ENCODE peak calls at places on chromosomes 2 and 18, in five cellular contexts. R is tibial artery, U is EL, Z is NCI-H1417, B is iPS DF 6.9. E is an unnamed sample.

GRCh38 chr2:19496646-19497045 is 138.2 kb upstream of the OSR1 start:
- DNase-seq in R (no peak), U (no peak), Z (no peak), B (no peak), E (no peak)

GRCh38 chr2:129237966-129238725 is 741.3 kb upstream of the RAB6C start:
- DNase-seq in R (no peak), U (no peak), Z (no peak), B (no peak), E (no peak)

GRCh38 chr18:58264846-58265245 is 220.8 kb downstream of the NEDD4L start:
- DNase-seq in R (no peak), U (no peak), Z (no peak), B (no peak), E (no peak)

GRCh38 chr2:136986605-136987221 is 221.4 kb downstream of the THSD7B start:
- DNase-seq in R (no peak), U (no peak), Z (no peak), B (no peak), E (no peak)

GRCh38 chr2:225366731-225367130 is 32.8 kb upstream of the NYAP2 start:
- DNase-seq in R (no peak), U (peak; percentile 14), Z (no peak), B (no peak), E (no peak)

GRCh38 chr2:176137249-176137573 is 7.7 kb downstream of the HOXD8 start:
- DNase-seq in R (no peak), U (no peak), Z (no peak), B (no peak), E (no peak)

GRCh38 chr18:75456277-75456676 is 28.8 kb upstream of the SMIM21 start:
- DNase-seq in R (no peak), U (no peak), Z (no peak), B (no peak), E (no peak)

GRCh38 chr18:23862071-23862470 is 152.5 kb upstream of the TTC39C start:
- DNase-seq in R (no peak), U (peak; percentile 81), Z (no peak), B (no peak), E (no peak)

GRCh38 chr2:30382995-30383394 is 64.1 kb upstream of the LCLAT1 start:
- DNase-seq in R (no peak), U (no peak), Z (peak; percentile 97), B (no peak), E (no peak)

GRCh38 chr2:113175736-113176695 is 2.2 kb downstream of the PSD4 start:
- DNase-seq in R (no peak), U (no peak), Z (no peak), B (no peak), E (no peak)

GRCh38 chr2:84923009-84923408 is 17.6 kb downstream of the TMSB10 start:
- DNase-seq in R (no peak), U (no peak), Z (no peak), B (no peak), E (no peak)

GRCh38 chr2:190447766-190448165 is 39.6 kb downstream of the MFSD6 start:
- DNase-seq in R (no peak), U (no peak), Z (no peak), B (no peak), E (no peak)

GRCh38 chr2:127913808-127914457 is 28.2 kb upstream of the AMMECR1L start:
- DNase-seq in R (no peak), U (no peak), Z (no peak), B (no peak), E (no peak)

GRCh38 chr2:100870652-100871531 is 51.0 kb downstream of the NPAS2 start:
- DNase-seq in R (no peak), U (peak; percentile 25), Z (no peak), B (peak; percentile 22), E (no peak)

GRCh38 chr2:143321994-143322393 is 192.8 kb downstream of the ARHGAP15 start:
- DNase-seq in R (no peak), U (no peak), Z (peak; percentile 7), B (no peak), E (no peak)

GRCh38 chr2:220228310-220229006 is 601.0 kb downstream of the SLC4A3 start:
- DNase-seq in R (no peak), U (peak; percentile 99), Z (no peak), B (no peak), E (no peak)

GRCh38 chr2:42618972-42619371 is 50.5 kb downstream of the MTA3 start:
- DNase-seq in R (no peak), U (peak; percentile 79), Z (no peak), B (no peak), E (no peak)

GRCh38 chr2:74440005-74440377 is 1.7 kb downstream of the RTKN start:
- DNase-seq in R (peak; percentile 57), U (peak; percentile 60), Z (no peak), B (no peak), E (peak; percentile 89)

GRCh38 chr2:165794520-165794882 is 454 bp upstream of the GALNT3 start:
- DNase-seq in R (peak; percentile 30), U (peak; percentile 73), Z (peak; percentile 63), B (no peak), E (peak; percentile 17)

GRCh38 chr2:53515435-53516332 is 251.9 kb upstream of the CHAC2 start:
- DNase-seq in R (no peak), U (peak; percentile 22), Z (no peak), B (no peak), E (no peak)

GRCh38 chr18:7877609-7878008 is 310.5 kb downstream of the PTPRM start:
- DNase-seq in R (no peak), U (no peak), Z (no peak), B (no peak), E (no peak)

GRCh38 chr18:46173393-46174316 is 69.5 kb downstream of the HAUS1 start:
- DNase-seq in R (peak; percentile 94), U (peak; percentile 92), Z (peak; percentile 90), B (peak; percentile 84), E (peak; percentile 94)

GRCh38 chr2:168633895-168634294 is 168.5 kb upstream of the NOSTRIN start:
- DNase-seq in R (no peak), U (no peak), Z (no peak), B (no peak), E (no peak)

GRCh38 chr2:231102772-231103171 is 22.1 kb downstream of the HTR2B start:
- DNase-seq in R (no peak), U (peak; percentile 9), Z (no peak), B (no peak), E (no peak)

GRCh38 chr18:37270046-37270665 is 295.4 kb downstream of the CELF4 start:
- DNase-seq in R (no peak), U (peak; percentile 38), Z (no peak), B (no peak), E (peak; percentile 35)

GRCh38 chr18:67475673-67476072 is 40.8 kb downstream of the DSEL start:
- DNase-seq in R (no peak), U (no peak), Z (no peak), B (no peak), E (no peak)

GRCh38 chr2:15667579-15668556 is 76.2 kb downstream of the DDX1 start:
- DNase-seq in R (no peak), U (peak; percentile 5), Z (no peak), B (no peak), E (no peak)

GRCh38 chr18:70334728-70335329 is 46.0 kb downstream of the SOCS6 start:
- DNase-seq in R (no peak), U (no peak), Z (no peak), B (no peak), E (no peak)

GRCh38 chr2:22981785-22982184 is 403.2 kb upstream of the KLHL29 start:
- DNase-seq in R (no peak), U (no peak), Z (no peak), B (no peak), E (no peak)

GRCh38 chr2:37488911-37489310 is 144.5 kb downstream of the QPCT start:
- DNase-seq in R (no peak), U (no peak), Z (no peak), B (no peak), E (no peak)

E was measured in left ventricle myocardium inferior.